ENCODE peak calls at places on chromosome 18, in seven cellular contexts. J is left ventricle myocardium inferior, M is tibial nerve, K is lower lobe of right lung, P is thoracic aorta, G is RWPE1, B is AG04450. Z is an unnamed sample.

GRCh38 chr18:76672627-76673026 is 149.7 kb upstream of the ZNF236 start:
- DNase-seq in G (no peak), M (no peak), B (peak), K (no peak), P (no peak), J (no peak), Z (no peak)

GRCh38 chr18:3683483-3683882 is 233.5 kb downstream of the TGIF1 start:
- DNase-seq in J (no peak), B (no peak), P (no peak), M (no peak), G (no peak), K (no peak), Z (no peak)

GRCh38 chr18:45058076-45058475 is 377.4 kb downstream of the SETBP1 start:
- DNase-seq in P (no peak), G (no peak), K (no peak), B (no peak), J (no peak), M (no peak), Z (no peak)

GRCh38 chr18:73564073-73564472 is 583.6 kb downstream of the FBXO15 start:
- DNase-seq in P (no peak), K (no peak), B (peak), M (no peak), J (no peak), G (peak), Z (no peak)

GRCh38 chr18:69648486-69648885 is 247.8 kb downstream of the DOK6 start:
- DNase-seq in K (no peak), M (no peak), P (no peak), J (no peak), G (no peak), B (no peak), Z (no peak)

GRCh38 chr18:62098960-62099359 is 87.9 kb downstream of the PIGN start:
- DNase-seq in B (no peak), G (no peak), J (no peak), P (no peak), M (no peak), K (no peak), Z (no peak)

GRCh38 chr18:77015176-77015575 is 117.4 kb downstream of the MBP start:
- DNase-seq in B (no peak), J (no peak), P (no peak), K (no peak), G (no peak), M (no peak), Z (no peak)

GRCh38 chr18:33699372-33699771 is 121.4 kb downstream of the ASXL3 start:
- DNase-seq in K (no peak), M (no peak), J (no peak), G (no peak), B (no peak), P (no peak), Z (no peak)

GRCh38 chr18:31371970-31372369 is 4.6 kb upstream of the DSG4 start:
- DNase-seq in J (no peak), B (no peak), M (no peak), K (no peak), P (no peak), G (no peak), Z (no peak)

GRCh38 chr18:27887287-27887686 is 289.6 kb downstream of the CDH2 start:
- DNase-seq in J (no peak), K (no peak), M (no peak), P (no peak), G (no peak), B (no peak), Z (no peak)

GRCh38 chr18:22439447-22439846 is 21.7 kb upstream of the CTAGE1 start:
- DNase-seq in P (no peak), J (no peak), B (no peak), K (no peak), G (no peak), M (no peak), Z (no peak)

GRCh38 chr18:8480506-8481328 is 128.5 kb upstream of the RAB12 start:
- DNase-seq in J (peak), M (no peak), K (no peak), G (peak), B (peak), P (no peak), Z (peak)

GRCh38 chr18:40489301-40489700 is 1465.7 kb upstream of the PIK3C3 start:
- DNase-seq in G (no peak), B (no peak), K (no peak), J (no peak), M (no peak), P (no peak), Z (no peak)

GRCh38 chr18:78192044-78192443 is 787.6 kb upstream of the SALL3 start:
- DNase-seq in J (no peak), G (no peak), M (no peak), B (no peak), P (no peak), K (peak), Z (peak)

GRCh38 chr18:50586710-50587109 is 26.8 kb downstream of the MAPK4 start:
- DNase-seq in M (no peak), J (no peak), B (no peak), P (no peak), G (no peak), K (no peak), Z (no peak)

GRCh38 chr18:27394687-27395086 is 209.6 kb upstream of the CHST9 start:
- DNase-seq in M (no peak), B (no peak), K (no peak), J (no peak), G (no peak), P (no peak), Z (no peak)

GRCh38 chr18:48843596-48843995 is 107.2 kb downstream of the SMAD7 start:
- DNase-seq in K (no peak), P (no peak), J (no peak), M (no peak), G (no peak), B (no peak), Z (no peak)

GRCh38 chr18:32530947-32531651 is 60.4 kb upstream of the GAREM1 start:
- DNase-seq in M (no peak), K (no peak), B (no peak), G (peak), J (no peak), P (no peak), Z (no peak)

GRCh38 chr18:68017385-68017784 is 500.9 kb upstream of the DSEL start:
- DNase-seq in P (no peak), M (no peak), K (no peak), G (no peak), J (no peak), B (no peak), Z (no peak)

GRCh38 chr18:42078711-42079110 is 123.7 kb downstream of the PIK3C3 start:
- DNase-seq in G (no peak), B (peak), M (no peak), K (no peak), P (no peak), J (no peak), Z (no peak)

GRCh38 chr18:9637036-9637767 is 22.8 kb upstream of the PPP4R1 start:
- DNase-seq in P (no peak), K (no peak), B (no peak), G (no peak), M (no peak), J (no peak), Z (no peak)
- H3K27ac ChIP-seq in P (no peak), K (peak), B (no peak), G (no peak), M (no peak), J (no peak), Z (no peak)

GRCh38 chr18:26034850-26035497 is 55.4 kb downstream of the SS18 start:
- DNase-seq in J (no peak), B (no peak), G (no peak), M (no peak), P (no peak), K (no peak), Z (no peak)
- H3K27ac ChIP-seq in J (no peak), B (no peak), G (no peak), M (no peak), P (no peak), K (no peak), Z (no peak)

DNA sequence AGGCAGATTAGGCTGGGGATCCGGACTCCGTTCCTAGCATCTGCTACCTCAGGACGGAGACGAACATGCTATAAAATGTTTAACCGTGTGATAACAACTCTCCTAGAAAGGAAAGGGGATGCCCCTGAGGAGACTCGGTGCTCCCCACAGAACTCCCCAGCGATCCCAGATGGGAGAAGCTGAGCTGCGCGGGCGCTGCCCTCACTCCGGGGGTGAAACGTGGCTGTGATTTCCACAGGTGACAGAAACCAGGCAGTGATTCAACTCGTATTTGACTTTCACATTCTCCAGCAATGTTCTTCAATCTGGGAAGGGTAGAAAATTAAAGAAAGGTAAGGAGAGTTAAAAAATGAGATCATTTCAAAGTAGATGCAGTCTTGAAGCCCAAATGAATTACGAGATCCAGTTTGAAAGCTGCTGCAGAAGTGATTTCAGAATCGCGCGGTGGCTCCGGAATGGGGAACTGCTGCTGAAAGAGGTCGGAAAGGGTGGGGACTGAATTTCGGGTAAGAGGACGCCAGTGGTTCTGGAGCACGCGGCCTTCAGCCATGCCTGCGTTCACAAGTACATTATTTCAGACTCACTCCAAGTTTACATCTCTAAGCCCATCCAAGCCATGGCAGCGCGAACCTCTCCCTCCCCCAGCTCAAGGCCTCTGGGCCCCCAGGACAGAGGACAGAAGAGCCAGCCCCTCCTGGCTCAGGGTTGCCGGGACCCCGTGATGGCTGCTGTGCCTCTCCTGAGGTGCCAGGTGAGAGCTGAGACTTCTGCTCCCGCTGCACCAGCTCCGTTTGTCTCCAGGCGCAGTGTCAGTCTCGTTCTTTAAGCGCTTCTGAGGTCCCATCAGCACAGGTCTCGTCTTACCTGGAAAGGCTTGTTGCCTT is 39.5 kb downstream of the ADNP2 start:
- DNase-seq in J (no peak), G (no peak), M (no peak), K (peak), B (no peak), P (no peak), Z (no peak)
- H3K27ac ChIP-seq in J (no peak), G (peak), M (peak), K (peak), B (no peak), P (no peak), Z (peak)

DNA sequence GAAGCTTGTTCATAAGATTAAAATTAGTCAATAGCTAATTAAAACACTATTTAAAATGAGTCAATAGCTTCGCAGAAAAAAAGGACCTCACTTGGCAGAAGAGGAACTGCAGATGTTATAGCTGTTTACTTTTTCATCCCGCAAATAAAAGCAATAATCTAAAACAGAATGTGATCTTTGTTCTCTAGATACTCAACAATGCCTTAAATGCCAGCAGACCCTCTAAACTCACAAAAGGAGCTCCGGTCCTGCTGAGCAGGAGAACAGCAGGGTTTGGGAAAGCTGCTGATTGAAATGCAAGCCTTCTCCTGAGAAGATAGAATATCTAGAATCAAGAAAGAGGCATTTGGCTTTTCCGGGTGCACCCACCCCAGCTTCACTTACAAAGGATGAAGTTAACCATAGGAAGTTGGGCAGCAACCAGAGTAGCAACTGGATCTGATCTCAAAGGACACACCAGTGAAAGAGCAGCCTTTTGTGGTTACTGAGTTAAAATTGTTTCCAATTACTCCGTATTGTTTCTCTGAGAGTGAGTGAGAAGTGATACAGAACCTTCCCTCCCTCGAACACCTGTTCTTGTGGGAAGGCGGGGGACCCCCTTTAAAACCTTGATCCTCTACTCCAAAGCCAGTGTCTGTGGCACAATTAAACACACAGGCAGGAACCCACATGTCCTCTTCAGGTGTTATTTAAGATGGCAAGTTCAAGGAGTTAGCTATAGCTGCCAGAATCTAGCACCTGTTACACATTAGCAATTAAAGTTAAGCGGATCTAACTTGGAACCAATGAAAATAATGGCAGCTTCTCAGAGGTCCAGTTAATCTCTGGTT is 6.8 kb downstream of the CCBE1 start:
- DNase-seq in P (no peak), K (no peak), M (no peak), J (no peak), G (no peak), B (no peak), Z (no peak)
- H3K27ac ChIP-seq in P (no peak), K (no peak), M (no peak), J (no peak), G (no peak), B (peak), Z (no peak)

GRCh38 chr18:36813111-36813752 is 15.6 kb downstream of the TPGS2 start:
- DNase-seq in M (no peak), J (no peak), P (no peak), B (no peak), G (no peak), K (no peak), Z (no peak)
- H3K27ac ChIP-seq in M (no peak), J (no peak), P (no peak), B (no peak), G (no peak), K (peak), Z (no peak)

GRCh38 chr18:35444636-35445035 is 53.1 kb downstream of the INO80C start:
- DNase-seq in B (no peak), G (no peak), J (no peak), M (no peak), P (no peak), K (no peak), Z (no peak)
- H3K27ac ChIP-seq in B (no peak), G (no peak), J (no peak), M (no peak), P (no peak), K (no peak), Z (no peak)

GRCh38 chr18:46060359-46060841 is 11.7 kb downstream of the PSTPIP2 start:
- DNase-seq in B (no peak), P (no peak), K (no peak), G (no peak), M (no peak), J (no peak), Z (no peak)

GRCh38 chr18:46061796-46062195 is 10.3 kb downstream of the PSTPIP2 start:
- DNase-seq in J (no peak), M (no peak), K (no peak), P (no peak), B (no peak), G (no peak), Z (no peak)

GRCh38 chr18:46055841-46056240 is 16.2 kb downstream of the PSTPIP2 start:
- DNase-seq in B (no peak), K (no peak), M (no peak), G (no peak), P (no peak), J (no peak), Z (no peak)

GRCh38 chr18:46062781-46063180 is 9.3 kb downstream of the PSTPIP2 start:
- DNase-seq in P (no peak), K (no peak), M (no peak), B (no peak), G (peak), J (no peak), Z (no peak)

DNA sequence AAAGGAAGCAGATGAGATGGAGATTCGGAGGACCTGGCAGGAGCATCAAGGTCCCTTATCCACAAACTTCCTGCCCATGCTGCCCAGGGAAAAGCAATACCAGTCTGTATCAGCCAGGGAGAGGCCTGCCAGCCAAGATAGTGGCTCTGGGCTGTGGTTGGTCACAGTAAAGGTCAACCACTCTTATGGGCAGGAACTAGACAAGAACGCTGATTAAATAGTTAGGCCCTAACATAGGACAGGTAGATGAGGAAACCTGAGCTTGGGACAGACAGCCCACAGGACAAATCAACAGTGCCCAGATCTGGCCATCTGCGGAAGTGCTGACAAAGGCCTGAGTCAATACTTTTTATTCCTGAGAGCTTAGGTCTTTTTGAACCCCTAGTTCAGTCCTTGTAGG is 10.7 kb downstream of the PSTPIP2 start:
- DNase-seq in B (no peak), J (no peak), K (no peak), P (no peak), M (no peak), G (no peak), Z (no peak)
- H3K27ac ChIP-seq in B (no peak), J (no peak), K (no peak), P (no peak), M (no peak), G (no peak), Z (no peak)

DNA sequence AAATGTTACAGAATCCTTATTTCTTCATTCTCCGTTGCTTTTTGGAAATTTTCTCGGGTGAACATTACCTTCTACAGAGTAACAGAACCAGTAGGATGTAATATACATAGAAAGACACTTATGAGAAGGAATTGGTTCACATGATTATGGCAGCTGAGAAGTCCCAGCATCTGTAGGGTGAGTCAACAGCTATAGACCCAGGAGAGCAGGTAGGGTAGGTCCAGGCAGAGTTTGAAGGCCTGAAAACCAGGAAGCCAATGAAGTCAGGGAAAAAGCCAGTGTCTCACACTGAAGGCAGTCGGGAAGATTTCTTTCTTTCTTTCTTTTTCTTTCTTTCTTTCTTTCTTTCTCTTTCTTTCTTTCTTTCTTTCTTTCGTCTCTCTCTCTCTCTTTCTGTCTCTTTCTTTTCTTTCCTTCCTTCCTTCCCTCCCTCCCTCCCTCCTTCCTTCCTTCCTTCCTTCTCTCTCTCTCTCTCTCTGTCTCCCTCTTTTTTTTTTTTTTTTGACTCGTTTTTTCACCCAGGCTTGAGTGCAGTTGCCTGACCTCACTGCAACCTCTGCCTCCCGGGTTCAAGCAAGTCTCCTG is 15.1 kb upstream of the YES1 start:
- DNase-seq in B (no peak), J (no peak), P (no peak), K (no peak), M (no peak), G (no peak), Z (no peak)
- H3K27ac ChIP-seq in B (no peak), J (no peak), P (no peak), K (no peak), M (no peak), G (no peak), Z (no peak)